ENCODE peak calls at places on chromosome 13, in eight cellular contexts. E is AG04449, K is cardiac fibroblast, P is ovary, D is A549, S is gastrocnemius medialis, F is choroid plexus epithelial cell, L is sigmoid colon. R is an unnamed sample.

GRCh38 chr13:40518481-40518882 is 148.0 kb downstream of the FOXO1 start:
- DNase-seq in E (no peak), K (no peak), P (no peak), D (no peak), S (no peak), F (no peak), L (no peak), R (no peak)

GRCh38 chr13:31946091-31946770 is 85.3 kb upstream of the FRY start:
- DNase-seq in E (no peak), K (peak; percentile 29), P (no peak), D (no peak), S (no peak), F (peak; percentile 46), L (no peak), R (peak; percentile 44)

GRCh38 chr13:97849305-97849704 is 104.2 kb upstream of the IPO5 start:
- DNase-seq in E (no peak), K (peak; percentile 62), P (no peak), D (peak; percentile 24), S (no peak), F (peak; percentile 63), L (no peak), R (peak; percentile 27)

GRCh38 chr13:51282322-51282721 is 57.2 kb upstream of the SERPINE3 start:
- DNase-seq in E (no peak), K (no peak), P (no peak), D (no peak), S (no peak), F (no peak), L (peak; percentile 46), R (no peak)

GRCh38 chr13:102555914-102556553 is 40.8 kb upstream of the TPP2 start:
- DNase-seq in E (no peak), K (peak; percentile 64), P (no peak), D (peak; percentile 30), S (no peak), F (peak; percentile 66), L (no peak), R (peak; percentile 34)

GRCh38 chr13:24923305-24923640 is 159.3 kb downstream of the RNF17 start:
- DNase-seq in E (peak; percentile 34), K (peak; percentile 89), P (no peak), D (no peak), S (no peak), F (peak; percentile 88), L (no peak), R (peak; percentile 92)

GRCh38 chr13:32205426-32206096 is 109.6 kb downstream of the ZAR1L start:
- DNase-seq in E (no peak), K (no peak), P (no peak), D (no peak), S (no peak), F (peak; percentile 25), L (no peak), R (peak; percentile 53)

GRCh38 chr13:75480691-75481175 is 1.2 kb downstream of the TBC1D4 start:
- DNase-seq in E (no peak), K (peak; percentile 57), P (peak; percentile 69), D (peak; percentile 59), S (peak; percentile 83), F (peak; percentile 53), L (peak; percentile 67), R (peak; percentile 56)

GRCh38 chr13:71864981-71865857 is 1.8 kb downstream of the DACH1 start:
- DNase-seq in E (no peak), K (peak; percentile 24), P (peak; percentile 11), D (no peak), S (no peak), F (no peak), L (peak; percentile 55), R (no peak)

GRCh38 chr13:57624565-57625435 is 6.7 kb upstream of the PCDH17 start:
- DNase-seq in E (no peak), K (peak; percentile 76), P (no peak), D (peak; percentile 51), S (no peak), F (peak; percentile 75), L (no peak), R (peak; percentile 60)

GRCh38 chr13:34344761-34345600 is 527.0 kb downstream of the RFC3 start:
- DNase-seq in E (no peak), K (no peak), P (no peak), D (no peak), S (no peak), F (no peak), L (no peak), R (no peak)

GRCh38 chr13:38743499-38743898 is 56.6 kb downstream of the FREM2 start:
- DNase-seq in E (no peak), K (no peak), P (no peak), D (no peak), S (no peak), F (no peak), L (no peak), R (no peak)

GRCh38 chr13:71873418-71874276 is 6.6 kb upstream of the DACH1 start:
- DNase-seq in E (no peak), K (no peak), P (no peak), D (no peak), S (no peak), F (no peak), L (no peak), R (no peak)

GRCh38 chr13:21088534-21088933 is 27.1 kb upstream of the LATS2 start:
- DNase-seq in E (no peak), K (no peak), P (no peak), D (no peak), S (no peak), F (no peak), L (no peak), R (no peak)

GRCh38 chr13:109606404-109607028 is 179.9 kb downstream of the IRS2 start:
- DNase-seq in E (no peak), K (no peak), P (no peak), D (no peak), S (no peak), F (peak; percentile 32), L (no peak), R (no peak)

GRCh38 chr13:109605846-109606245 is 180.5 kb downstream of the IRS2 start:
- DNase-seq in E (no peak), K (no peak), P (no peak), D (no peak), S (no peak), F (no peak), L (no peak), R (no peak)

GRCh38 chr13:109608032-109608431 is 178.4 kb downstream of the IRS2 start:
- DNase-seq in E (no peak), K (no peak), P (no peak), D (no peak), S (no peak), F (no peak), L (no peak), R (no peak)

GRCh38 chr13:109610517-109610916 is 175.9 kb downstream of the IRS2 start:
- DNase-seq in E (no peak), K (peak; percentile 18), P (peak; percentile 12), D (peak; percentile 31), S (peak; percentile 25), F (peak; percentile 26), L (peak; percentile 69), R (no peak)

GRCh38 chr13:109608503-109608902 is 177.9 kb downstream of the IRS2 start:
- DNase-seq in E (no peak), K (no peak), P (no peak), D (no peak), S (no peak), F (no peak), L (no peak), R (no peak)
- TF ChIP-seq CTCF in E (no peak), K (no peak), P (no peak), D (no peak), S (no peak), F (no peak), L (no peak), R (no peak)

DNA sequence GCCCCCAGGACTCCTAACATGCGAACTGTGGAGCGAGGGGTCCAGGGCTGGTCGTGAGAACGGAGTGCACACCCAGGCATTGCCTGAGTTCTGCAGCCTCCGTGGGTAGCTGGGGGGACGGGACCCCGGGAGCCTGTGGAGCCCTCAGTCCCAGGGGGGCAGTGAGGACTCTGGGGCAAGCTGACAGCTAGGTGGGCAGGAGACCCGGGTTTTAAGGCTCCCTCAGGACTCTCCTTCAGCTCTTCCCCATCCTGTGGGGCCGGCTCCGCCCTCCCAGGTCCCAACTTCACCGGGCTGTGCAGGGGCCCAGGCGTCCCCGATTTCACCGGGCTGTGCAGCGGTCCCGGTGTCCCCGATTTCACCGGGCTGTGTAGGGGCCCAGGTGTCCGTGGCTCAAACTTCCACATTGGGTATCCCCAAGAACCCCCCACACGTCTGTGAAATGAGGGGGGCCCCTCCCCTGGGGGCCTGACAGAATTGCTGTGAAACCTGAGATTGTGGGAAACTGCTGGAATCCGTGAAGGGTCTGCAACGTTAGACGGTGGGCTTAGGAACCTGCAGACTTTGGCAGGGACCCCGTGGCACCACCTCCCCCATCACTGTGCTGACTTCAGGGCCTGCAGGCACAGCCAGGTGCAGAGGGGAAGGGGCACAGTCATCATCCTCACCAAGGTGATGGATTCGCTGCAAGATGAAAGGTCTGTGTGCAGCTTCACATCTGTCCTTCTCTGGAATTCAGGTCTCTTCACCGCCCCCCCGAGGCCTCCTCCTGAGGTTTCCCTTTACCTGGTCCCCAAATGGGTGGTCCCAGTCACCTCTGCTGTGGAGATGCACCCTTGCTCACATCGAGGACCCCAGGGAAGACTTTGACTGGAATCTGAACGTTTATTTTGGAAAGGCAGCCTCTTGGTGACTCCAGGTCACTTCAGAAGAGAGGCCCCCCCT is 73.2 kb upstream of the MCF2L start:
- DNase-seq in E (no peak), K (no peak), P (no peak), D (no peak), S (no peak), F (no peak), L (no peak), R (no peak)
- H3K4me3 ChIP-seq in E (no peak overlapping the region), K (no peak overlapping the region), P (no peak overlapping the region), D (no peak overlapping the region), S (no peak overlapping the region), F (no peak overlapping the region), L (no peak overlapping the region), R (no peak overlapping the region)

GRCh38 chr13:93227906-93228801 is 1.5 kb downstream of the GPC6 start:
- DNase-seq in E (no peak), K (peak; percentile 77), P (peak; percentile 79), D (peak; percentile 59), S (peak; percentile 36), F (peak; percentile 93), L (peak; percentile 86), R (peak; percentile 90)
- TF ChIP-seq CTCF in E (peak; percentile 84), K (peak; percentile 42), P (peak; percentile 45), D (peak; percentile 7), S (peak; percentile 24), F (peak; percentile 68), L (peak; percentile 52), R (peak; percentile 75)

DNA sequence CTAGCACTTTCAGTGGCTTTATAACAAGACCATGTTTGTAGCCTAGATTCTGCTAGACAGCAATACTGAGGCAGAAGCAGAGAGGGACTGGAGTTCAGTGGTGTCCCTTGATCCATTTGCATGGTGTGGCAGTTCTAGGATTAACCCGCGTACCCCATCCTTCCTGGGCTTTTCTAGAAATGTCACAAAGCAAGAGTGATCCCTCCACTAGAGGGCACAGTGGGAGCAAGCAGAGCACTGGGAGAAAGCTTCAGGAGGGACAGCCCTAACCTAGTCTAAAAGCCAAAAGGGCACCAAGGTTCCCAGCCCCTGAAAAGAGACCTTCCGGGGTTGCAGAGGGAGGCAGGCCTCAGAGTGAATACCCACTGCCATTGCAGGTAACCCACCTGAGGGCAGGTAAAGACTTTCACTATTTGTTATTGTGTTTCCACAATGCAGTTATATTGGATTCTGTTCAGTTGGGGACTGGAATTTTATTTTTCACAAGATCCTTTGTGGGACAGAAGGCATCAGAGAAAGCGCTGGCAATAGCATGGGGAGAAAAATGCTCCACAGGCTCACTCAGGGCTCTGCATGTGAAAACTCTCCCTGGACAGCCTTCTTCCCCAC is 170.6 kb downstream of the FLT1 start:
- DNase-seq in E (no peak), K (peak; percentile 82), P (no peak), D (peak; percentile 56), S (no peak), F (peak; percentile 79), L (no peak), R (peak; percentile 77)
- H3K4me3 ChIP-seq in E (no peak overlapping the region), K (no peak overlapping the region), P (no peak overlapping the region), D (no peak overlapping the region), S (no peak overlapping the region), F (no peak overlapping the region), L (no peak overlapping the region), R (no peak overlapping the region)

R was measured in fibroblast of the aortic adventitia.